ENCODE peak calls at places on chromosomes 5 and 9, in four cellular contexts. E is transverse colon, I is AG04450, K is astrocyte of the spinal cord. M is an unnamed sample.

GRCh38 chr5:139647406-139648204 is 544 bp upstream of the CXXC5 start:
- DNase-seq in E (no peak), I (no peak), K (no peak), M (no peak)

GRCh38 chr9:130660683-130661460 is 3.5 kb upstream of the PRDM12 start:
- DNase-seq in E (no peak), K (no peak), I (no peak), M (no peak)

GRCh38 chr5:37005946-37006540 is 129.5 kb downstream of the NIPBL start:
- DNase-seq in I (no peak), K (peak), E (no peak), M (peak)

GRCh38 chr9:71760901-71761300 is 7.4 kb downstream of the CEMIP2 start:
- DNase-seq in I (no peak), E (no peak), K (no peak), M (no peak)

GRCh38 chr9:89435315-89435823 is 62.5 kb downstream of the SEMA4D start:
- DNase-seq in I (no peak), E (peak), K (no peak), M (no peak)

GRCh38 chr5:127601111-127601510 is 47.8 kb upstream of the CTXN3 start:
- DNase-seq in K (no peak), E (no peak), I (no peak), M (no peak)

GRCh38 chr5:135426102-135427082 is 20.8 kb downstream of the DCANP1 start:
- DNase-seq in I (no peak), K (peak), E (no peak), M (peak)

GRCh38 chr9:115845648-115846312 is 307.8 kb upstream of the PAPPA start:
- DNase-seq in K (peak), I (peak), E (peak), M (no peak)

GRCh38 chr5:174503086-174503460 is 221.3 kb upstream of the MSX2 start:
- DNase-seq in E (no peak), K (no peak), I (no peak), M (no peak)

GRCh38 chr9:109411069-109411761 is 86.9 kb downstream of the PTPN3 start:
- DNase-seq in I (no peak), K (no peak), E (no peak), M (peak)

GRCh38 chr5:132310141-132310834 is 16.1 kb downstream of the SLC22A4 start:
- DNase-seq in I (no peak), E (peak), K (no peak), M (no peak)

GRCh38 chr5:132309679-132310078 is 15.5 kb downstream of the SLC22A4 start:
- DNase-seq in I (no peak), E (no peak), K (no peak), M (no peak)

GRCh38 chr5:132313378-132313777 is 19.2 kb downstream of the SLC22A4 start:
- DNase-seq in I (no peak), K (no peak), E (no peak), M (no peak)

GRCh38 chr5:132315529-132316067 is 21.4 kb downstream of the SLC22A4 start:
- DNase-seq in E (no peak), K (no peak), I (no peak), M (no peak)

DNA sequence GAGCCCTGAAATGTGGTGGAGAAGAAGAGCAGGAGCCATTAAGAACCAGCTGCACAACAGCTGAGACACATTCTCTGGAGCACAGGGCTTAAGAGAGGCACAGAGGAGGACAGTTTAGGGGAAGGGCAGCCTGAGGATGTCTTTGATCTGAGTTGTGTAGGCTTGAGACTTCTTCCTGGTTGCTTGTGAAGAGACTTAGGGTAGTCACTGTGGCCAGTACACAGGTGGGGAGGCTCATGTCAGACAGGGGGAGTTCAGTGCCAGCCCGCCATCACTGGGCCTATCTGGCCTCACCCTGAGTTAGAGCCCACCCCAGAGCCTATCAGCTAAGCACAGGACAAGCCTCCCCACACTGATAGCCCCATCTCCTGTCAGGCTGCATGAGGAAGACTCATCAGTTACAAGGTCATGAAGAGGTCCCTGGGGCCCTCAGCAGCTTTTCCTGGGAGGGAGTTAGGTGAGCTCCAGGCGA is 19.8 kb downstream of the SLC22A4 start:
- DNase-seq in I (no peak), K (no peak), E (no peak), M (no peak)
- TF ChIP-seq CTCF in I (no peak), K (no peak), E (no peak), M (no peak)

DNA sequence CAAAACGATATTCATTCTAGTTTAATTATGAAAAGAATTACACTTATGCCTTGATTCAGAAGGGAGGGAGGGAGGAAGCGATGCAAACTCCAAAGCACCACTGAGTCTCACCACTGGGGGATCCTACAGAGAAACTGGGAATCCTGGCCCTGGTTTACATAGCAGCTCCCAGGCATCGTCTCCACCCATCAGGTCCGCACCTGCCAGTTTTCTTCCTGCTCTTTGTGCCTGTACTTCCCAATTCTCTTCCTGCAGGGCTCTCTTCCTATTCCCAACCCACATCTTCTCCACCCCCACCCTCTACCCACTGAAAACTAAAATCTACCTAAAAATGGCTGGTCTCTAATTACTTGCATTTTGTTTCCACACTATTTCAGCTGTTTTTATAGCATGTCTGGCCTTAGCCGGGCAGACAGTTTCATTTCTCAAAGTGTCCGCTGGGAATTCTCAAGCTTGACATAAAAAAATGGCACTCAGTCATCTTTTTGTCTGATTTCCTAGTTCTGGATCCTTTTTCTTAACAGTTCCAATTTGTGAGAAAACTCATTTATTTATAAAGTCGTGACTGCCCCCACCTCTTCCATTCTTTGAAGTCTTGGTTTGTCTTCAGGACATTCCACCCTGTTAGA is 1.6 kb upstream of the TNIP1 start:
- DNase-seq in E (peak), K (no peak), I (no peak), M (no peak)
- TF ChIP-seq CTCF in E (peak), K (peak), I (peak), M (no peak)

DNA sequence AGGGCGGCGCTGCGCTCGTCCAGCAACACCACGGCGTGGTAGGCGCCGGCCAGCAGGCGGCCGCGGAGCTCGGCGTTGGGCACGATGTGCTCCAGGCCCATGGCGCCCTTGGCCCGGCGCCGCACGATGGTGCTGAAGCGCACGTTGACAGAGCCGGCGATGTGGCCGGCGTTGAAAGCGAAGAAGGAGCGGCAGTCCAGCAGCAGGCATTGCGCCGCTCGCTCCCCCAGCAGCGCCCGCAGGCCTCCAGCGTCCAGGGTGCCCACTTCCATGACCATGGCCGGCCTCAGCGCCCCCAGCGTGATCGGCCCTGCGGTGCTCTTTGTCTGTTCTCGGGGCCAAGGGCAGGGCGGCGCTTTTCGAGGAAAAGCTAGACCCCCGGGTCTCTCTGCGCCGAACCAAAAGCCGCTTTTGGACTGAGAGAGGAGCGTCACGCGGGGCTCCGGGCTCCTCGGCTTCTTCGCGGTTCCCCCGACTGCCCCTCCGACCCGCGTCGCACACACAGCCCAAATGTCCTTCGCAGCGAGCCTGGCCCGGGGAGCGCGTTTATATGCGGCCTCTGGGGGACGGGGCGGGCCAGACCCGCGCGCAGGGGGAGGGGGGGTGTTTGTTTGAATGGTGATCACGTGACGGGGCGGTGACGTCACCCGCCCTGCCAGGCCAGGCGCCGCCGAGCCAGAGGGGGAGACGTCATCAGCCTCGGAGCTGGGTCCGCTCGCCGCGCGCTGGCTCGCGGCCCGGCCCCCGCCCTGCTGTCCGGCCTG is at the start of gene DUSP1:
- DNase-seq in I (peak), K (peak), E (peak), M (peak)
- TF ChIP-seq CTCF in I (peak), K (peak), E (peak), M (peak)

GRCh38 chr5:6675784-6676499 is 37.3 kb upstream of the TENT4A start:
- DNase-seq in E (no peak), K (no peak), I (no peak), M (no peak)
- TF ChIP-seq CTCF in E (no peak), K (no peak), I (no peak), M (no peak)

GRCh38 chr5:170078458-170078857 is 27.2 kb upstream of the FOXI1 start:
- DNase-seq in E (no peak), I (no peak), K (no peak), M (no peak)
- TF ChIP-seq CTCF in E (no peak), I (no peak), K (no peak), M (no peak)

GRCh38 chr5:122839731-122840130 is 5.7 kb upstream of the SNX24 start:
- DNase-seq in I (no peak), E (no peak), K (no peak), M (no peak)

GRCh38 chr5:122831984-122832383 is 13.4 kb upstream of the SNX24 start:
- DNase-seq in I (no peak), E (no peak), K (no peak), M (no peak)

GRCh38 chr5:122836947-122837346 is 8.5 kb upstream of the SNX24 start:
- DNase-seq in K (no peak), E (no peak), I (no peak), M (no peak)

GRCh38 chr5:122835681-122836080 is 9.7 kb upstream of the SNX24 start:
- DNase-seq in I (no peak), K (no peak), E (no peak), M (no peak)
- TF ChIP-seq CTCF in I (peak), K (no peak), E (no peak), M (no peak)

DNA sequence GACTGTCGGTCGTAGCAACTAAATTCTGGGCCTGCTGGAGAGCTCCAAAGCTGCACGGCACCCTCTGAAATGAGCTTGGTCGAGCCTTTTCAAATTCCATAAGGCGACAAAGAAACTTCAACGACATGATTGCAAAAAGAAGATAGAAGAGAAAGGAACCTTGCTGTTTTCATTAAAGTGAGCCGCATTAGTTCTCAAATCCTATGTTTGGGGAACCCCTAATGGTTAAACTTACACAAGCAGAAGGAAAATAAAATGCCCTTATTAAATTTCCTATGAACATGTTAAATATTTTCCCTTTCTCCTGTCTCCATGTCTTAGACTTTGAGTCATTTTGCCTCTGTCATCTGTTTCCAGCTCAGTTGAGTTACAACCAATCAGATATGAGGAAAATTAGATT is 735.7 kb upstream of the WWC1 start:
- DNase-seq in E (no peak), K (peak), I (no peak), M (no peak)
- TF ChIP-seq CTCF in E (no peak), K (no peak), I (no peak), M (no peak)

M was measured in GM10248.